ENCODE peak calls at places on chromosomes 1 and 21, in four cellular contexts. One of them, this sample, is unnamed.

GRCh38 chr1:224722838-224723237 is 106.7 kb downstream of the CNIH3 start:
- DNase-seq in pons: no peak
- DNase-seq in HT1080: no peak
- DNase-seq in H9: no peak
- DNase-seq in this sample: no peak

GRCh38 chr1:234597894-234598293 is 12.1 kb downstream of the IRF2BP2 start:
- DNase-seq in HT1080: peak; percentile 51
- DNase-seq in pons: no peak
- DNase-seq in H9: no peak
- DNase-seq in this sample: peak; percentile 72

GRCh38 chr1:176225911-176226310 is 18.8 kb upstream of the COP1 start:
- DNase-seq in H9: no peak
- DNase-seq in HT1080: no peak
- DNase-seq in pons: no peak
- DNase-seq in this sample: no peak

GRCh38 chr1:183477986-183478781 is 5.9 kb downstream of the SMG7 start:
- DNase-seq in pons: no peak
- DNase-seq in H9: no peak
- DNase-seq in HT1080: no peak
- DNase-seq in this sample: no peak

GRCh38 chr1:43442756-43443155 is 11.0 kb downstream of the HYI start:
- DNase-seq in HT1080: no peak
- DNase-seq in pons: no peak
- DNase-seq in H9: peak; percentile 17
- DNase-seq in this sample: no peak

GRCh38 chr1:151282883-151283725 is 1.0 kb downstream of the ZNF687 start:
- DNase-seq in H9: no peak
- DNase-seq in HT1080: no peak
- DNase-seq in pons: no peak
- DNase-seq in this sample: peak; percentile 46

GRCh38 chr21:33229776-33230517 is at the start of gene IFNAR2:
- DNase-seq in HT1080: peak; percentile 44
- DNase-seq in H9: peak; percentile 85
- DNase-seq in pons: peak; percentile 55
- DNase-seq in this sample: peak; percentile 84

GRCh38 chr1:25807480-25808390 is 7.7 kb downstream of the SELENON start:
- DNase-seq in HT1080: no peak
- DNase-seq in H9: no peak
- DNase-seq in pons: no peak
- DNase-seq in this sample: no peak

GRCh38 chr1:84750110-84750509 is 59.8 kb upstream of the SSX2IP start:
- DNase-seq in HT1080: no peak
- DNase-seq in H9: no peak
- DNase-seq in pons: no peak
- DNase-seq in this sample: no peak

GRCh38 chr1:65344171-65344570 is 34.8 kb downstream of the DNAJC6 start:
- DNase-seq in pons: no peak
- DNase-seq in HT1080: no peak
- DNase-seq in H9: no peak
- DNase-seq in this sample: no peak

GRCh38 chr1:43493661-43494450 is 36.8 kb upstream of the PTPRF start:
- DNase-seq in H9: peak; percentile 57
- DNase-seq in pons: no peak
- DNase-seq in HT1080: no peak
- DNase-seq in this sample: no peak

GRCh38 chr1:110285316-110285715 is 53.9 kb upstream of the RBM15 start:
- DNase-seq in HT1080: no peak
- DNase-seq in pons: no peak
- DNase-seq in H9: no peak
- DNase-seq in this sample: no peak

GRCh38 chr1:32786856-32787255 is 30.3 kb downstream of the YARS1 start:
- DNase-seq in pons: peak; percentile 18
- DNase-seq in HT1080: peak; percentile 34
- DNase-seq in H9: no peak
- DNase-seq in this sample: no peak

GRCh38 chr1:244397086-244397485 is 54.6 kb downstream of the ADSS2 start:
- DNase-seq in HT1080: no peak
- DNase-seq in pons: no peak
- DNase-seq in H9: no peak
- DNase-seq in this sample: no peak

GRCh38 chr1:55926906-55927471 is 652.4 kb downstream of the PLPP3 start:
- DNase-seq in HT1080: no peak
- DNase-seq in H9: no peak
- DNase-seq in pons: no peak
- DNase-seq in this sample: no peak

GRCh38 chr1:156675715-156676311 is 1.4 kb downstream of the NES start:
- DNase-seq in HT1080: no peak
- DNase-seq in H9: peak; percentile 62
- DNase-seq in pons: no peak
- DNase-seq in this sample: no peak

GRCh38 chr21:45514311-45515021 is 27.8 kb downstream of the SLC19A1 start:
- DNase-seq in HT1080: no peak
- DNase-seq in pons: no peak
- DNase-seq in H9: no peak
- DNase-seq in this sample: no peak

GRCh38 chr1:162990665-162991064 is 78.5 kb upstream of the RGS4 start:
- DNase-seq in H9: no peak
- DNase-seq in HT1080: no peak
- DNase-seq in pons: no peak
- DNase-seq in this sample: no peak

GRCh38 chr1:192700834-192701271 is 64.9 kb downstream of the RGS13 start:
- DNase-seq in HT1080: peak; percentile 57
- DNase-seq in pons: no peak
- DNase-seq in H9: no peak
- DNase-seq in this sample: no peak

GRCh38 chr1:201015551-201016091 is 7.9 kb downstream of the KIF21B start:
- DNase-seq in pons: no peak
- DNase-seq in HT1080: peak; percentile 73
- DNase-seq in H9: no peak
- DNase-seq in this sample: peak; percentile 48

GRCh38 chr1:206887701-206888100 is 9.5 kb upstream of the IL24 start:
- DNase-seq in HT1080: no peak
- DNase-seq in H9: no peak
- DNase-seq in pons: no peak
- DNase-seq in this sample: no peak

GRCh38 chr1:24289937-24290595 is 29.1 kb upstream of the GRHL3 start:
- DNase-seq in HT1080: peak; percentile 97
- DNase-seq in pons: peak; percentile 94
- DNase-seq in H9: no peak
- DNase-seq in this sample: no peak

GRCh38 chr1:22428672-22429071 is 23.0 kb upstream of the ZBTB40 start:
- DNase-seq in H9: no peak
- DNase-seq in pons: peak; percentile 43
- DNase-seq in HT1080: peak; percentile 71
- DNase-seq in this sample: no peak

GRCh38 chr21:23067672-23068071 is 2069.5 kb downstream of the NCAM2 start:
- DNase-seq in pons: no peak
- DNase-seq in H9: no peak
- DNase-seq in HT1080: no peak
- DNase-seq in this sample: no peak

GRCh38 chr1:11179125-11179524 is 10.0 kb upstream of the ANGPTL7 start:
- DNase-seq in H9: no peak
- DNase-seq in pons: no peak
- DNase-seq in HT1080: no peak
- DNase-seq in this sample: no peak

GRCh38 chr1:216005916-216006315 is 417.3 kb downstream of the USH2A start:
- DNase-seq in H9: no peak
- DNase-seq in HT1080: peak; percentile 81
- DNase-seq in pons: peak; percentile 46
- DNase-seq in this sample: no peak

GRCh38 chr1:156117414-156118174 is 3.1 kb downstream of the LMNA start:
- DNase-seq in H9: no peak
- DNase-seq in HT1080: no peak
- DNase-seq in pons: no peak
- DNase-seq in this sample: no peak